ENCODE peak calls at places on chromosomes 7 and 10, in four cellular contexts. One of them, this sample, is unnamed.

GRCh38 chr7:117470777-117471176 is 9.0 kb upstream of the CFTR start:
- DNase-seq in K562: no peak
- DNase-seq in HepG2: no peak
- DNase-seq in H1: no peak
- DNase-seq in this sample: no peak

GRCh38 chr7:135427166-135427565 is 82.7 kb downstream of the CNOT4 start:
- DNase-seq in K562: no peak
- DNase-seq in H1: no peak
- DNase-seq in HepG2: no peak
- DNase-seq in this sample: no peak

GRCh38 chr7:93723424-93724124 is 149.1 kb upstream of the CALCR start:
- DNase-seq in H1: no peak
- DNase-seq in HepG2: no peak
- DNase-seq in K562: no peak
- DNase-seq in this sample: no peak

GRCh38 chr7:43799605-43800004 is 41.1 kb downstream of the BLVRA start:
- DNase-seq in H1: no peak
- DNase-seq in HepG2: peak; percentile 45
- DNase-seq in K562: no peak
- DNase-seq in this sample: no peak

GRCh38 chr7:150398965-150399320 is 19.8 kb downstream of the ZNF775 start:
- DNase-seq in H1: no peak
- DNase-seq in HepG2: no peak
- DNase-seq in K562: no peak
- DNase-seq in this sample: no peak

GRCh38 chr10:7333995-7334964 is 76.6 kb downstream of the SFMBT2 start:
- DNase-seq in H1: no peak
- DNase-seq in K562: no peak
- DNase-seq in HepG2: no peak
- DNase-seq in this sample: no peak

GRCh38 chr10:22714524-22715289 is at the start of gene PIP4K2A:
- DNase-seq in H1: no peak
- DNase-seq in K562: peak; percentile 86
- DNase-seq in HepG2: peak; percentile 25
- DNase-seq in this sample: peak; percentile 76

GRCh38 chr10:125060851-125061556 is 99.4 kb downstream of the CTBP2 start:
- DNase-seq in HepG2: peak; percentile 35
- DNase-seq in K562: no peak
- DNase-seq in H1: peak; percentile 34
- DNase-seq in this sample: no peak

GRCh38 chr10:129078322-129078721 is 388.7 kb upstream of the MGMT start:
- DNase-seq in K562: no peak
- DNase-seq in H1: no peak
- DNase-seq in HepG2: no peak
- DNase-seq in this sample: no peak

GRCh38 chr7:81527651-81528050 is 242.2 kb downstream of the HGF start:
- DNase-seq in H1: no peak
- DNase-seq in HepG2: peak; percentile 7
- DNase-seq in K562: no peak
- DNase-seq in this sample: no peak

GRCh38 chr7:24917510-24918239 is 62.3 kb downstream of the OSBPL3 start:
- DNase-seq in HepG2: no peak
- DNase-seq in H1: no peak
- DNase-seq in K562: no peak
- DNase-seq in this sample: no peak

GRCh38 chr10:17075510-17075909 is 54.1 kb downstream of the CUBN start:
- DNase-seq in K562: no peak
- DNase-seq in HepG2: peak; percentile 18
- DNase-seq in H1: no peak
- DNase-seq in this sample: no peak

GRCh38 chr7:121945066-121945848 is 72.3 kb downstream of the PTPRZ1 start:
- DNase-seq in K562: no peak
- DNase-seq in HepG2: no peak
- DNase-seq in H1: no peak
- DNase-seq in this sample: no peak

GRCh38 chr7:114722562-114722961 is 199.3 kb upstream of the MDFIC start:
- DNase-seq in H1: no peak
- DNase-seq in K562: no peak
- DNase-seq in HepG2: no peak
- DNase-seq in this sample: no peak

GRCh38 chr7:141674702-141675101 is 27.3 kb downstream of the DENND11 start:
- DNase-seq in K562: peak; percentile 71
- DNase-seq in H1: peak; percentile 39
- DNase-seq in HepG2: no peak
- DNase-seq in this sample: no peak

GRCh38 chr7:93185303-93186027 is 37.3 kb upstream of the SAMD9L start:
- DNase-seq in K562: no peak
- DNase-seq in HepG2: no peak
- DNase-seq in H1: no peak
- DNase-seq in this sample: no peak

DNA sequence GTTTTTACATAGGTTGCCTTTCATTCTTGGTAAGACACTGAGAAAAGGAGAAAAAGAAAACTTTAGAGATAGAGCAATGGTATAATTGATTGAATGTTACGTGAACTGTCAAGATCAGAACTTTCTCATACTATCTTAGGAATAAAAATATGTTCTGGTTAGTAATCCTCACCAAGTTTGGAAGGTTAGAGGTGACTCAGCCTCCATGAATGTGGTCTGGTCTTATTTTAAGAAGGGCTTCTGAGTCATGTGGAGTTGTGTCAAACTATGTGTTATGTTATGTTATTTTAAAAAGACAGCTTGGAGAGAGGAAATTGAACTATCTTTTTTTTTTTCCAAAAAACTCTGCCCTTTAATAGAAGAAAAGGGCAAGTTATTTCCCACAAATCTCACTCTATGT is 458.6 kb upstream of the KLF6 start:
- DNase-seq in HepG2: no peak
- DNase-seq in K562: no peak
- DNase-seq in H1: no peak
- DNase-seq in this sample: no peak
- TF ChIP-seq TAF1 in HepG2: no peak
- TF ChIP-seq TAF1 in K562: no peak
- TF ChIP-seq TAF1 in H1: no peak
- TF ChIP-seq TAF1 in this sample: no peak

GRCh38 chr7:112938895-112939588 is 147.6 kb downstream of the GPR85 start:
- DNase-seq in HepG2: peak; percentile 5
- DNase-seq in K562: peak; percentile 71
- DNase-seq in H1: no peak
- DNase-seq in this sample: peak; percentile 6
- TF ChIP-seq TAF1 in HepG2: no peak
- TF ChIP-seq TAF1 in K562: no peak
- TF ChIP-seq TAF1 in H1: no peak
- TF ChIP-seq TAF1 in this sample: no peak

GRCh38 chr7:95871078-95871848 is 98.9 kb downstream of the DYNC1I1 start:
- DNase-seq in H1: no peak
- DNase-seq in HepG2: peak; percentile 43
- DNase-seq in K562: peak; percentile 51
- DNase-seq in this sample: peak; percentile 7
- TF ChIP-seq TAF1 in H1: no peak
- TF ChIP-seq TAF1 in HepG2: no peak
- TF ChIP-seq TAF1 in K562: no peak
- TF ChIP-seq TAF1 in this sample: no peak

GRCh38 chr10:91787810-91788209 is 10.4 kb upstream of the TNKS2 start:
- DNase-seq in HepG2: no peak
- DNase-seq in K562: no peak
- DNase-seq in H1: no peak
- DNase-seq in this sample: no peak
- TF ChIP-seq TAF1 in HepG2: no peak
- TF ChIP-seq TAF1 in K562: no peak
- TF ChIP-seq TAF1 in H1: no peak
- TF ChIP-seq TAF1 in this sample: no peak

DNA sequence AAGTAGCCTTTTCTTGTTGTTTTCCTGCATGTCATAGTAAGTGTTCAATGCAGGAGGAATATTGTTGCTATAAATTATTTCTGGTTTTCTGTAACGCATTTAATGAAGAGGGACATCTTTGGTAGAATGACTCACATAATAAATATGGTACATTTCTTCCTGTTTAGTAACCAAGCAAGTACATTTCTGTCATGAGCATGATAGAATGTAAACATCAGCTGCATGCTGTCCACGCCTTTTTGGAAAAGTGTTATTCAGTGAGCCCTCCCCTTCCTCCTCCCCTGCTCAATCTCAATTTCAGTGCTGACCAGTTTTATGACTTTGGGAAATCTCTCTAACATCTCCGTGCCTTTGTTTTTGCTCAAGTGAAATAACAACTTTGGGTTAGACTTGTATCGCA is 664.0 kb downstream of the XPNPEP1 start:
- DNase-seq in H1: no peak
- DNase-seq in K562: no peak
- DNase-seq in HepG2: no peak
- DNase-seq in this sample: no peak
- TF ChIP-seq TAF1 in H1: no peak
- TF ChIP-seq TAF1 in K562: no peak
- TF ChIP-seq TAF1 in HepG2: no peak
- TF ChIP-seq TAF1 in this sample: no peak

GRCh38 chr7:133110312-133110711 is 28.4 kb upstream of the CHCHD3 start:
- DNase-seq in K562: no peak
- DNase-seq in HepG2: no peak
- DNase-seq in H1: no peak
- DNase-seq in this sample: no peak
- TF ChIP-seq TAF1 in K562: no peak
- TF ChIP-seq TAF1 in HepG2: no peak
- TF ChIP-seq TAF1 in H1: no peak
- TF ChIP-seq TAF1 in this sample: no peak

GRCh38 chr10:69464801-69465401 is 13.6 kb downstream of the TSPAN15 start:
- DNase-seq in K562: no peak
- DNase-seq in H1: no peak
- DNase-seq in HepG2: no peak
- DNase-seq in this sample: no peak
- TF ChIP-seq TAF1 in K562: no peak
- TF ChIP-seq TAF1 in H1: no peak
- TF ChIP-seq TAF1 in HepG2: no peak
- TF ChIP-seq TAF1 in this sample: no peak

DNA sequence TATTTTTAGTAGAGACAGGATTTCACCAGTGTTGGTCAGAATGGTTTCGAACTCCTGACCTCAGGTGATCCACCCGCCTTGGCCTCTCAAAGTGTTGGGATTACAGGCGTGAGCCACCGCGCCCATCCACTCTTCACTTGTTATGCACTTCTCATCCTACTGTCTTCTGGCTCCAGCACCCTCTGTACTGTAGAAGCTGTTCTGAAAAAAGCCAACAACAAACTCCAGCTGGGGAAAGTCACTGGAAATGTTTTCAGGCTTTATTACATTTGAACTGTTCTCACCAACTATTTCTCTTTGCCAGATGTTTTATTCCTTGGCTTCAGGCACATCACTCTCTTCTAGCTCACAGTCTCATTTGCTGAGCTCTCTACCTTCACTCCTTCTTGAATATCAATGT is 122.5 kb upstream of the EGR2 start:
- DNase-seq in K562: no peak
- DNase-seq in HepG2: no peak
- DNase-seq in H1: no peak
- DNase-seq in this sample: no peak
- TF ChIP-seq TAF1 in K562: no peak
- TF ChIP-seq TAF1 in HepG2: no peak
- TF ChIP-seq TAF1 in H1: no peak
- TF ChIP-seq TAF1 in this sample: no peak

This sample was measured in GM12891.